ENCODE peak calls at places on chromosomes 11 and 22, in six cellular contexts. R is spleen, V is breast epithelium, W is aorta, D is trophoblast cell, G is RWPE2. O is an unnamed sample.

GRCh38 chr11:1337647-1338007 is 28.2 kb upstream of the TOLLIP start:
- DNase-seq in R (no peak), V (no peak), W (no peak), D (no peak), G (no peak), O (no peak)

GRCh38 chr22:43985532-43985931 is 30.3 kb downstream of the SAMM50 start:
- DNase-seq in R (no peak), V (peak; percentile 28), W (no peak), D (no peak), G (no peak), O (no peak)

GRCh38 chr11:92246637-92247036 is 22.0 kb downstream of the FAT3 start:
- DNase-seq in R (no peak), V (no peak), W (no peak), D (no peak), G (no peak), O (no peak)

GRCh38 chr11:126989942-126990715 is 10.4 kb downstream of the KIRREL3 start:
- DNase-seq in R (peak; percentile 87), V (peak; percentile 70), W (peak; percentile 85), D (peak; percentile 79), G (no peak), O (peak; percentile 68)

GRCh38 chr22:17810570-17811116 is 36.4 kb upstream of the BID start:
- DNase-seq in R (no peak), V (no peak), W (no peak), D (no peak), G (no peak), O (no peak)

GRCh38 chr11:77087723-77088225 is 14.9 kb upstream of the OMP start:
- DNase-seq in R (peak; percentile 41), V (peak; percentile 34), W (peak; percentile 51), D (no peak), G (peak; percentile 38), O (no peak)

GRCh38 chr11:7286178-7286577 is 34.5 kb downstream of the SYT9 start:
- DNase-seq in R (no peak), V (no peak), W (no peak), D (no peak), G (no peak), O (no peak)

GRCh38 chr11:2325719-2326118 is 23.9 kb downstream of the TSPAN32 start:
- DNase-seq in R (peak; percentile 1), V (peak; percentile 60), W (peak; percentile 22), D (peak; percentile 20), G (no peak), O (no peak)

GRCh38 chr22:25113316-25113721 is 86.3 kb upstream of the CRYBB3 start:
- DNase-seq in R (no peak), V (no peak), W (no peak), D (no peak), G (peak; percentile 76), O (peak; percentile 80)

GRCh38 chr11:6626971-6627761 is 7.9 kb upstream of the TPP1 start:
- DNase-seq in R (peak; percentile 78), V (no peak), W (no peak), D (no peak), G (no peak), O (no peak)

GRCh38 chr11:103926990-103927389 is 109.5 kb upstream of the DDI1 start:
- DNase-seq in R (no peak), V (no peak), W (no peak), D (no peak), G (no peak), O (no peak)

GRCh38 chr11:13698147-13698546 is 29.7 kb downstream of the FAR1 start:
- DNase-seq in R (no peak), V (no peak), W (no peak), D (no peak), G (no peak), O (no peak)

GRCh38 chr22:45717787-45718186 is 46.2 kb downstream of the ATXN10 start:
- DNase-seq in R (no peak), V (no peak), W (no peak), D (no peak), G (no peak), O (no peak)

GRCh38 chr11:57761301-57762234 is at the start of gene CTNND1:
- DNase-seq in R (no peak), V (peak; percentile 89), W (peak; percentile 83), D (peak; percentile 92), G (peak; percentile 86), O (peak; percentile 94)

GRCh38 chr11:63613517-63614135 is 607 bp downstream of the PLAAT3 start:
- DNase-seq in R (peak; percentile 89), V (peak; percentile 63), W (peak; percentile 86), D (peak; percentile 94), G (no peak), O (peak; percentile 87)

GRCh38 chr22:30694638-30695350 is at the start of gene OSBP2:
- DNase-seq in R (peak; percentile 84), V (no peak), W (peak; percentile 82), D (no peak), G (peak; percentile 68), O (no peak)

GRCh38 chr11:940496-941135 is 14.9 kb downstream of the AP2A2 start:
- DNase-seq in R (no peak), V (no peak), W (no peak), D (no peak), G (no peak), O (no peak)

GRCh38 chr11:8268530-8269461 is 5.1 kb upstream of the LMO1 start:
- DNase-seq in R (peak; percentile 74), V (peak; percentile 42), W (peak; percentile 48), D (no peak), G (peak; percentile 31), O (no peak)

GRCh38 chr11:81987829-81988472 is 745.7 kb downstream of the FAM181B start:
- DNase-seq in R (no peak), V (no peak), W (no peak), D (no peak), G (no peak), O (no peak)

GRCh38 chr22:28442951-28443876 is 236.4 kb downstream of the TTC28 start:
- DNase-seq in R (peak; percentile 78), V (no peak), W (no peak), D (no peak), G (peak; percentile 52), O (no peak)

GRCh38 chr22:19176175-19176630 is 2.3 kb downstream of the SLC25A1 start:
- DNase-seq in R (no peak), V (no peak), W (no peak), D (no peak), G (no peak), O (no peak)

GRCh38 chr11:114799524-114799923 is 121.2 kb downstream of the NXPE2 start:
- DNase-seq in R (no peak), V (no peak), W (no peak), D (no peak), G (no peak), O (no peak)

GRCh38 chr22:47437110-47437509 is 674.7 kb downstream of the TBC1D22A start:
- DNase-seq in R (no peak), V (no peak), W (no peak), D (no peak), G (no peak), O (no peak)
- H3K9me3 ChIP-seq in R (peaks cover 4% of the 10 kb centered on the region), V (peaks cover 29% of the 10 kb centered on the region), W (peaks cover 4% of the 10 kb centered on the region), D (peaks cover 45% of the 10 kb centered on the region), G (no peaks in the 10 kb centered on the region), O (no peaks in the 10 kb centered on the region)

DNA sequence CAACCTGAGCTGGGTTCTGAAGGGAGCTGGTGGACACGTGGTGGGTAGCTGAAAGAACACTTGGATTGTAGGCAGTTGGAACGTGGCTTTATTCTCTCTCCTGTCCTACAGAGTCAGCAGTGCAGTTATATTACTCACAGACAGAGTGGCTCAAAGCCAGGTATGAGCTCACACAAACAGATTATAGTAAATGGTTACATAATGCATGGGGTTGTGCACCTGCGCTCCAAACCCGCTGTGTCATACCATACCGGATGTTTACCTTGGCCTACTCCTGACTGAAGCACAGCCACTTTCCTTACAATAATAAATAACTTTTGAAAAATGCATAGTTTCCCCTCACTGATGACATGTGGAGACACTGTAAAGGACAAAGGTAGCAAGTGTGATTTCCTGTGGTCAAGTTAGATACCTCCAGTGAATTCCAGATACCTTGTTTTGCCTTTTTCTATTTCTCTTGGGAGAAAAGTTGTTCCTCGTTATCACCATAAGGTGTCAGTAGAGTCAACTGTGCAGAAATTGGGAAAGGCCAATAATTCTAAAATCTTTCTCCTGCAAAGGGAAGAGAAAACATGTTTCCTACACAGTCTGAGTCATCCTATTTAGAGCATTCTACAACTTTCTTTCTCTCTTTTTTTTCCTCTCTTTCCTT is 13.5 kb downstream of the MS4A6A start:
- DNase-seq in R (no peak), V (no peak), W (no peak), D (no peak), G (peak; percentile 75), O (peak; percentile 17)
- H3K9me3 ChIP-seq in R (peaks cover 11% of the 10 kb centered on the region), V (peaks cover 22% of the 10 kb centered on the region), W (no peaks in the 10 kb centered on the region), D (peaks cover 13% of the 10 kb centered on the region), G (no peaks in the 10 kb centered on the region), O (no peaks in the 10 kb centered on the region)

GRCh38 chr11:135017296-135017695 is 605.3 kb upstream of the B3GAT1 start:
- DNase-seq in R (no peak), V (no peak), W (no peak), D (no peak), G (no peak), O (no peak)
- H3K9me3 ChIP-seq in R (no peaks in the 10 kb centered on the region), V (no peaks in the 10 kb centered on the region), W (peaks cover 2% of the 10 kb centered on the region), D (no peaks in the 10 kb centered on the region), G (no peaks in the 10 kb centered on the region), O (no peaks in the 10 kb centered on the region)

DNA sequence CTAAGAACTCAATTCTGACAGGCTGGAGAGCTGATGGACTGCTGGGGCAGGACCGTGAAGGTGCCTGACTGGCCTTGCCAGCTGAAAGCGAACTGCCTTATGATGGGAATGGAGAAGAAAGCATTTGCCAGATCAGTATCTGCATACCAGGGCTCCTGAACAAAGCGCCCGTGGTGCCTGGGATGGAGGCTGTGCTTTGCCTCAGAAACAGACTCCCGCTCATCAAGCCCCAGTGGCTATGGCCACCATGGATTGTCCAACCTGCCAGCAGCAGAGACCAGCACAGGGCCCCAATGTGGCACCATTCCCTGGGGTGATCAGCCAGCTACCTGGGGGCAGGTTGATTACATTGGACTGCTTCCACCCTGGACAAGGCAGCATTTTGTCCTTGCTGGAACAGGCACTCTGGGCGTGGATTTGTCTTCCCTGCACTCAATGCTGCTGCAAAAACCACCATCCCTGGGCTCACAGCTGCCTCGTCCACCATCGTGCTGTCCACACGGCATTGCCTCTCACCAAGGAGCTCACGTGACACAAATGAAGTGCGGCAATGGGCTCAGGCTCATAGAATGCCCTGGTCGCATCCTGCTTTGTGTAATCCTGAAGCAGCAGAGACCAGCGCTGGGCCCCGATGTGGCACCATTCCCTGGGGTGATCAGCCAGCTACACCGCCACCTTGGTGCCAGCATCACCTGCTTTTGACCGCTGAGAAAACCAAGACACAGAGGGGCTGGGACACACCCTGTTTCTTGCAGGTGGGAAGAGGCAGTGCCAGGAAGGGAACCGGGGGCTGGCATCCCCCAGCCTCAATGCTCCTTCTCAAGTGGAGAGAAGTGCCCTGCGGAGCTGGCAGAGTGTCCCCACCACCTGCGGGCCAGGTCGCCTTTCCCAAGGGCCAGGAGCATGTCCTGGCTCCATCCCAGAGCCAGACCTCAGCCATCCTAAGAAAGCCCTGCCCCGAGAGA is 1367.5 kb downstream of the BRD1 start:
- DNase-seq in R (no peak), V (peak; percentile 40), W (peak; percentile 60), D (no peak), G (no peak), O (no peak)
- H3K9me3 ChIP-seq in R (no peaks in the 10 kb centered on the region), V (no peaks in the 10 kb centered on the region), W (no peaks in the 10 kb centered on the region), D (peaks cover 1% of the 10 kb centered on the region), G (no peaks in the 10 kb centered on the region), O (no peaks in the 10 kb centered on the region)

DNA sequence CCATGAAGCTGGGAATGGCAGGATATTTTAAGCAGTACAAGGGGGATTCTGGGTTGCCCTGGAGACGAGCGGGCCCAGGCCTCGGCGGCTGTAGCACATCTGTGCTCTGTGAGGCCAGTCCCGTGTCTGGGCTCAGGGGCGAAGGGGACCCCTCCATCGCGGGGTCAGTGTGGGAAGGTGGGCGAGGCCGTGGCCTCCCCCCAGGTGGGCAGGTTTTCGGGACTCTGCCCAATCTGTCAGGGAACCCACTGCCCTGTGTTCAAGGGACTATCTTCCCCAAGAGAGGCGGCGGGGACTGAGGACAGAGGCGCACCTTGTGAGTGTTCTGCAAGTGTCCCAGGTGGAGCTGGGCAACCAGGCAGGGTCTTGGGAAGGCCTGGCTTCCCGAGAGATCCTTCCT is 336.6 kb downstream of the CTTN start:
- DNase-seq in R (no peak), V (no peak), W (peak; percentile 51), D (no peak), G (no peak), O (no peak)
- H3K9me3 ChIP-seq in R (no peaks in the 10 kb centered on the region), V (no peaks in the 10 kb centered on the region), W (no peaks in the 10 kb centered on the region), D (peaks cover 1% of the 10 kb centered on the region), G (no peaks in the 10 kb centered on the region), O (no peaks in the 10 kb centered on the region)